ENCODE peak calls at places on chromosomes 3 and 15, in seven cellular contexts. One of them, this sample, is unnamed.

GRCh38 chr15:99994849-99995248 is 261.6 kb upstream of the LYSMD4 start:
- DNase-seq in Ammon's horn: no peak
- DNase-seq in IMR-90: no peak
- DNase-seq in HuH-7.5: no peak
- DNase-seq in Peyer's patch: no peak
- DNase-seq in foreskin fibroblast: no peak
- DNase-seq in mucosa of descending colon: no peak
- DNase-seq in this sample: no peak

GRCh38 chr15:101136381-101137268 is 115.2 kb downstream of the CHSY1 start:
- DNase-seq in Ammon's horn: no peak
- DNase-seq in IMR-90: no peak
- DNase-seq in HuH-7.5: no peak
- DNase-seq in Peyer's patch: no peak
- DNase-seq in foreskin fibroblast: no peak
- DNase-seq in mucosa of descending colon: no peak
- DNase-seq in this sample: no peak

GRCh38 chr3:117611242-117611641 is 901.7 kb downstream of the TUSC7 start:
- DNase-seq in Ammon's horn: no peak
- DNase-seq in IMR-90: no peak
- DNase-seq in HuH-7.5: no peak
- DNase-seq in Peyer's patch: no peak
- DNase-seq in foreskin fibroblast: no peak
- DNase-seq in mucosa of descending colon: no peak
- DNase-seq in this sample: no peak

GRCh38 chr3:32876920-32877319 is 59.1 kb downstream of the TRIM71 start:
- DNase-seq in Ammon's horn: no peak
- DNase-seq in IMR-90: no peak
- DNase-seq in HuH-7.5: no peak
- DNase-seq in Peyer's patch: no peak
- DNase-seq in foreskin fibroblast: no peak
- DNase-seq in mucosa of descending colon: no peak
- DNase-seq in this sample: no peak

GRCh38 chr3:11455977-11456376 is 183.8 kb downstream of the ATG7 start:
- DNase-seq in Ammon's horn: no peak
- DNase-seq in IMR-90: peak
- DNase-seq in HuH-7.5: no peak
- DNase-seq in Peyer's patch: no peak
- DNase-seq in foreskin fibroblast: peak
- DNase-seq in mucosa of descending colon: no peak
- DNase-seq in this sample: no peak

GRCh38 chr3:10950476-10951294 is 41.9 kb upstream of the SLC6A1 start:
- DNase-seq in Ammon's horn: peak
- DNase-seq in IMR-90: peak
- DNase-seq in HuH-7.5: peak
- DNase-seq in Peyer's patch: no peak
- DNase-seq in foreskin fibroblast: peak
- DNase-seq in mucosa of descending colon: peak
- DNase-seq in this sample: no peak

GRCh38 chr3:190325923-190326322 is 3.7 kb upstream of the CLDN1 start:
- DNase-seq in Ammon's horn: no peak
- DNase-seq in IMR-90: peak
- DNase-seq in HuH-7.5: no peak
- DNase-seq in Peyer's patch: no peak
- DNase-seq in foreskin fibroblast: peak
- DNase-seq in mucosa of descending colon: no peak
- DNase-seq in this sample: no peak

GRCh38 chr15:60989696-60990095 is 239.4 kb downstream of the RORA start:
- DNase-seq in Ammon's horn: no peak
- DNase-seq in IMR-90: peak
- DNase-seq in HuH-7.5: no peak
- DNase-seq in Peyer's patch: no peak
- DNase-seq in foreskin fibroblast: no peak
- DNase-seq in mucosa of descending colon: no peak
- DNase-seq in this sample: no peak

GRCh38 chr15:48040166-48040817 is 80.5 kb upstream of the SLC24A5 start:
- DNase-seq in Ammon's horn: peak
- DNase-seq in IMR-90: peak
- DNase-seq in HuH-7.5: no peak
- DNase-seq in Peyer's patch: no peak
- DNase-seq in foreskin fibroblast: peak
- DNase-seq in mucosa of descending colon: peak
- DNase-seq in this sample: no peak

GRCh38 chr3:163809540-163809993 is 1268.7 kb downstream of the SI start:
- DNase-seq in Ammon's horn: no peak
- DNase-seq in IMR-90: no peak
- DNase-seq in HuH-7.5: no peak
- DNase-seq in Peyer's patch: no peak
- DNase-seq in foreskin fibroblast: no peak
- DNase-seq in mucosa of descending colon: no peak
- DNase-seq in this sample: no peak

GRCh38 chr3:12588039-12588673 is 31.3 kb downstream of the MKRN2 start:
- DNase-seq in Ammon's horn: no peak
- DNase-seq in IMR-90: peak
- DNase-seq in HuH-7.5: no peak
- DNase-seq in Peyer's patch: no peak
- DNase-seq in foreskin fibroblast: peak
- DNase-seq in mucosa of descending colon: no peak
- DNase-seq in this sample: no peak

GRCh38 chr3:18394384-18394995 is 30.6 kb downstream of the SATB1 start:
- DNase-seq in Ammon's horn: no peak
- DNase-seq in IMR-90: no peak
- DNase-seq in HuH-7.5: no peak
- DNase-seq in Peyer's patch: no peak
- DNase-seq in foreskin fibroblast: no peak
- DNase-seq in mucosa of descending colon: no peak
- DNase-seq in this sample: no peak

GRCh38 chr3:107557743-107558142 is 35.0 kb downstream of the BBX start:
- DNase-seq in Ammon's horn: no peak
- DNase-seq in IMR-90: no peak
- DNase-seq in HuH-7.5: no peak
- DNase-seq in Peyer's patch: no peak
- DNase-seq in foreskin fibroblast: no peak
- DNase-seq in mucosa of descending colon: no peak
- DNase-seq in this sample: no peak

GRCh38 chr15:42584031-42584765 is 8.8 kb downstream of the STARD9 start:
- DNase-seq in Ammon's horn: peak
- DNase-seq in IMR-90: peak
- DNase-seq in HuH-7.5: no peak
- DNase-seq in Peyer's patch: no peak
- DNase-seq in foreskin fibroblast: no peak
- DNase-seq in mucosa of descending colon: no peak
- DNase-seq in this sample: no peak

GRCh38 chr3:44114142-44114541 is 127.5 kb upstream of the TOPAZ1 start:
- DNase-seq in Ammon's horn: peak
- DNase-seq in IMR-90: peak
- DNase-seq in HuH-7.5: peak
- DNase-seq in Peyer's patch: peak
- DNase-seq in foreskin fibroblast: no peak
- DNase-seq in mucosa of descending colon: peak
- DNase-seq in this sample: peak